ENCODE peak calls at places on chromosome 17, in eight cellular contexts. T is non-pigmented ciliary epithelial cell; R is NCI-H510A treated with DMSO at 0.1 percent for 48 hours; Q is stimulated activated CD8-positive, alpha-beta memory T cell treated with anti-CD3 and anti-CD28 coated beads, Interleukin-4, amount 100 ng/mL, for 48 hours; U is astrocyte of the hippocampus; A is naive thymus-derived CD8-positive, alpha-beta T cell; E is H54; Z is NCI-H226. N is an unnamed sample.

GRCh38 chr17:57861000-57861736 is 11.3 kb upstream of the MRPS23 start:
- DNase-seq in T (no peak), R (no peak), Q (no peak), U (peak), A (no peak), E (peak), Z (no peak), N (no peak)

GRCh38 chr17:68246271-68247028 is 1.4 kb upstream of the AMZ2 start:
- DNase-seq in T (no peak), R (no peak), Q (no peak), U (no peak), A (no peak), E (no peak), Z (no peak), N (no peak)

GRCh38 chr17:40582328-40582901 is 17.1 kb upstream of the CCR7 start:
- DNase-seq in T (no peak), R (peak), Q (peak), U (no peak), A (peak), E (no peak), Z (no peak), N (peak)

GRCh38 chr17:12953126-12953525 is 64.7 kb downstream of the ELAC2 start:
- DNase-seq in T (no peak), R (no peak), Q (no peak), U (no peak), A (no peak), E (no peak), Z (no peak), N (no peak)

GRCh38 chr17:78661092-78661770 is 84.0 kb upstream of the DNAH17 start:
- DNase-seq in T (no peak), R (no peak), Q (no peak), U (peak), A (no peak), E (no peak), Z (peak), N (no peak)

GRCh38 chr17:17778308-17779014 is 58.3 kb downstream of the SREBF1 start:
- DNase-seq in T (no peak), R (no peak), Q (no peak), U (no peak), A (no peak), E (no peak), Z (no peak), N (no peak)

GRCh38 chr17:69170377-69170776 is 28.7 kb upstream of the ABCA6 start:
- DNase-seq in T (no peak), R (no peak), Q (no peak), U (no peak), A (no peak), E (no peak), Z (no peak), N (no peak)

GRCh38 chr17:77076046-77076882 is 64.5 kb upstream of the SEC14L1 start:
- DNase-seq in T (no peak), R (peak), Q (no peak), U (no peak), A (no peak), E (no peak), Z (no peak), N (no peak)

GRCh38 chr17:67328026-67328425 is 38.4 kb downstream of the PSMD12 start:
- DNase-seq in T (no peak), R (no peak), Q (no peak), U (no peak), A (no peak), E (no peak), Z (no peak), N (no peak)

GRCh38 chr17:81013642-81014041 is 21.3 kb upstream of the BAIAP2 start:
- DNase-seq in T (no peak), R (no peak), Q (no peak), U (no peak), A (no peak), E (no peak), Z (no peak), N (no peak)

GRCh38 chr17:33511670-33512069 is 218.6 kb upstream of the ASIC2 start:
- DNase-seq in T (no peak), R (no peak), Q (no peak), U (no peak), A (no peak), E (no peak), Z (peak), N (no peak)

GRCh38 chr17:57870283-57870635 is 20.4 kb upstream of the MRPS23 start:
- DNase-seq in T (no peak), R (no peak), Q (no peak), U (no peak), A (no peak), E (no peak), Z (no peak), N (no peak)

GRCh38 chr17:17387017-17387416 is 83.8 kb downstream of the NT5M start:
- DNase-seq in T (no peak), R (peak), Q (no peak), U (no peak), A (no peak), E (no peak), Z (no peak), N (no peak)

GRCh38 chr17:14205992-14206461 is 30.6 kb downstream of the CDRT15 start:
- DNase-seq in T (no peak), R (no peak), Q (peak), U (peak), A (peak), E (no peak), Z (no peak), N (peak)

GRCh38 chr17:68783861-68784260 is 171.3 kb downstream of the ABCA8 start:
- DNase-seq in T (no peak), R (no peak), Q (no peak), U (no peak), A (no peak), E (no peak), Z (no peak), N (no peak)

GRCh38 chr17:17314501-17315071 is 11.4 kb downstream of the NT5M start:
- DNase-seq in T (no peak), R (no peak), Q (no peak), U (no peak), A (no peak), E (no peak), Z (no peak), N (no peak)

GRCh38 chr17:1714980-1715802 is 5.0 kb upstream of the TLCD2 start:
- DNase-seq in T (no peak), R (peak), Q (peak), U (peak), A (no peak), E (peak), Z (peak), N (no peak)

GRCh38 chr17:75516619-75517276 is 420 bp downstream of the TSEN54 start:
- DNase-seq in T (no peak), R (no peak), Q (peak), U (peak), A (no peak), E (peak), Z (no peak), N (no peak)

GRCh38 chr17:79777166-79777843 is 643 bp upstream of the CBX2 start:
- DNase-seq in T (no peak), R (no peak), Q (no peak), U (peak), A (no peak), E (peak), Z (peak), N (no peak)

GRCh38 chr17:82242977-82243647 is 14.3 kb downstream of the SLC16A3 start:
- DNase-seq in T (no peak), R (no peak), Q (no peak), U (peak), A (no peak), E (no peak), Z (peak), N (no peak)